ENCODE peak calls at places on chromosomes 1 and 21, in nine cellular contexts. One of them, this sample, is unnamed.

GRCh38 chr1:91752324-91752723 is 133.6 kb downstream of the TGFBR3 start:
- DNase-seq in neural progenitor cell: no peak
- DNase-seq in CD4-positive, alpha-beta memory T cell: no peak
- DNase-seq in cardiac muscle cell: no peak
- DNase-seq in colonic mucosa: no peak
- DNase-seq in prostate gland: no peak
- DNase-seq in CD4-positive, CD25-positive, alpha-beta regulatory T cell: peak; percentile 35
- DNase-seq in stomach: no peak
- DNase-seq in heart right ventricle: no peak
- DNase-seq in this sample: no peak

GRCh38 chr1:204201651-204202050 is 5.4 kb upstream of the KISS1 start:
- DNase-seq in stomach: no peak
- DNase-seq in prostate gland: no peak
- DNase-seq in CD4-positive, alpha-beta memory T cell: no peak
- DNase-seq in CD4-positive, CD25-positive, alpha-beta regulatory T cell: no peak
- DNase-seq in heart right ventricle: no peak
- DNase-seq in cardiac muscle cell: no peak
- DNase-seq in colonic mucosa: no peak
- DNase-seq in neural progenitor cell: no peak
- DNase-seq in this sample: no peak

GRCh38 chr1:241707442-241707841 is 55.4 kb downstream of the WDR64 start:
- DNase-seq in heart right ventricle: no peak
- DNase-seq in CD4-positive, CD25-positive, alpha-beta regulatory T cell: no peak
- DNase-seq in stomach: no peak
- DNase-seq in colonic mucosa: no peak
- DNase-seq in prostate gland: no peak
- DNase-seq in neural progenitor cell: no peak
- DNase-seq in cardiac muscle cell: no peak
- DNase-seq in CD4-positive, alpha-beta memory T cell: no peak
- DNase-seq in this sample: no peak

GRCh38 chr1:169601096-169601881 is 15.0 kb upstream of the F5 start:
- DNase-seq in CD4-positive, alpha-beta memory T cell: peak; percentile 21
- DNase-seq in neural progenitor cell: peak; percentile 20
- DNase-seq in colonic mucosa: no peak
- DNase-seq in prostate gland: no peak
- DNase-seq in cardiac muscle cell: peak; percentile 59
- DNase-seq in stomach: no peak
- DNase-seq in heart right ventricle: no peak
- DNase-seq in CD4-positive, CD25-positive, alpha-beta regulatory T cell: peak; percentile 54
- DNase-seq in this sample: no peak

GRCh38 chr1:205045146-205045545 is 2.1 kb downstream of the CNTN2 start:
- DNase-seq in cardiac muscle cell: no peak
- DNase-seq in stomach: no peak
- DNase-seq in CD4-positive, alpha-beta memory T cell: no peak
- DNase-seq in neural progenitor cell: no peak
- DNase-seq in CD4-positive, CD25-positive, alpha-beta regulatory T cell: no peak
- DNase-seq in colonic mucosa: no peak
- DNase-seq in prostate gland: no peak
- DNase-seq in heart right ventricle: no peak
- DNase-seq in this sample: no peak

GRCh38 chr1:8396912-8397406 is 79.0 kb downstream of the SLC45A1 start:
- DNase-seq in stomach: no peak
- DNase-seq in CD4-positive, alpha-beta memory T cell: no peak
- DNase-seq in prostate gland: no peak
- DNase-seq in cardiac muscle cell: peak; percentile 96
- DNase-seq in heart right ventricle: no peak
- DNase-seq in CD4-positive, CD25-positive, alpha-beta regulatory T cell: peak; percentile 31
- DNase-seq in neural progenitor cell: no peak
- DNase-seq in colonic mucosa: no peak
- DNase-seq in this sample: no peak

GRCh38 chr1:32318127-32318869 is 17.7 kb downstream of the MARCKSL1 start:
- DNase-seq in stomach: no peak
- DNase-seq in CD4-positive, CD25-positive, alpha-beta regulatory T cell: no peak
- DNase-seq in colonic mucosa: no peak
- DNase-seq in prostate gland: no peak
- DNase-seq in heart right ventricle: no peak
- DNase-seq in neural progenitor cell: no peak
- DNase-seq in cardiac muscle cell: no peak
- DNase-seq in CD4-positive, alpha-beta memory T cell: no peak
- DNase-seq in this sample: no peak

GRCh38 chr1:173355281-173356031 is 121.7 kb upstream of the PRDX6 start:
- DNase-seq in stomach: no peak
- DNase-seq in CD4-positive, alpha-beta memory T cell: no peak
- DNase-seq in colonic mucosa: no peak
- DNase-seq in heart right ventricle: no peak
- DNase-seq in prostate gland: no peak
- DNase-seq in CD4-positive, CD25-positive, alpha-beta regulatory T cell: no peak
- DNase-seq in neural progenitor cell: no peak
- DNase-seq in cardiac muscle cell: peak; percentile 20
- DNase-seq in this sample: no peak

GRCh38 chr21:41678016-41678935 is 88.6 kb downstream of the RIPK4 start:
- DNase-seq in prostate gland: peak; percentile 96
- DNase-seq in colonic mucosa: peak; percentile 86
- DNase-seq in stomach: peak; percentile 87
- DNase-seq in CD4-positive, CD25-positive, alpha-beta regulatory T cell: no peak
- DNase-seq in heart right ventricle: no peak
- DNase-seq in cardiac muscle cell: no peak
- DNase-seq in neural progenitor cell: no peak
- DNase-seq in CD4-positive, alpha-beta memory T cell: no peak
- DNase-seq in this sample: peak; percentile 76

GRCh38 chr1:174005032-174005431 is 17.1 kb downstream of the RC3H1 start:
- DNase-seq in heart right ventricle: peak; percentile 38
- DNase-seq in CD4-positive, alpha-beta memory T cell: no peak
- DNase-seq in neural progenitor cell: no peak
- DNase-seq in colonic mucosa: no peak
- DNase-seq in prostate gland: no peak
- DNase-seq in stomach: no peak
- DNase-seq in CD4-positive, CD25-positive, alpha-beta regulatory T cell: no peak
- DNase-seq in cardiac muscle cell: peak; percentile 75
- DNase-seq in this sample: no peak

GRCh38 chr1:22674410-22674749 is 21.3 kb downstream of the C1QB start:
- DNase-seq in cardiac muscle cell: no peak
- DNase-seq in CD4-positive, alpha-beta memory T cell: no peak
- DNase-seq in CD4-positive, CD25-positive, alpha-beta regulatory T cell: no peak
- DNase-seq in colonic mucosa: no peak
- DNase-seq in heart right ventricle: no peak
- DNase-seq in stomach: no peak
- DNase-seq in prostate gland: no peak
- DNase-seq in neural progenitor cell: no peak
- DNase-seq in this sample: no peak

GRCh38 chr1:192869308-192869940 is 60.6 kb downstream of the RGS2 start:
- DNase-seq in colonic mucosa: no peak
- DNase-seq in neural progenitor cell: no peak
- DNase-seq in CD4-positive, alpha-beta memory T cell: no peak
- DNase-seq in prostate gland: no peak
- DNase-seq in cardiac muscle cell: no peak
- DNase-seq in heart right ventricle: no peak
- DNase-seq in stomach: no peak
- DNase-seq in CD4-positive, CD25-positive, alpha-beta regulatory T cell: no peak
- DNase-seq in this sample: no peak

GRCh38 chr21:29072873-29073221 is 601 bp downstream of the CCT8 start:
- DNase-seq in prostate gland: no peak
- DNase-seq in colonic mucosa: no peak
- DNase-seq in CD4-positive, alpha-beta memory T cell: no peak
- DNase-seq in cardiac muscle cell: peak; percentile 44
- DNase-seq in CD4-positive, CD25-positive, alpha-beta regulatory T cell: no peak
- DNase-seq in neural progenitor cell: peak; percentile 33
- DNase-seq in heart right ventricle: no peak
- DNase-seq in stomach: no peak
- DNase-seq in this sample: no peak

GRCh38 chr1:65832296-65832695 is 39.6 kb downstream of the PDE4B start:
- DNase-seq in CD4-positive, CD25-positive, alpha-beta regulatory T cell: no peak
- DNase-seq in CD4-positive, alpha-beta memory T cell: no peak
- DNase-seq in neural progenitor cell: no peak
- DNase-seq in cardiac muscle cell: no peak
- DNase-seq in heart right ventricle: no peak
- DNase-seq in prostate gland: no peak
- DNase-seq in stomach: no peak
- DNase-seq in colonic mucosa: no peak
- DNase-seq in this sample: no peak

GRCh38 chr1:174768949-174769348 is 230.8 kb upstream of the CACYBP start:
- DNase-seq in prostate gland: no peak
- DNase-seq in colonic mucosa: no peak
- DNase-seq in CD4-positive, alpha-beta memory T cell: no peak
- DNase-seq in neural progenitor cell: no peak
- DNase-seq in stomach: no peak
- DNase-seq in heart right ventricle: no peak
- DNase-seq in CD4-positive, CD25-positive, alpha-beta regulatory T cell: no peak
- DNase-seq in cardiac muscle cell: no peak
- DNase-seq in this sample: no peak

GRCh38 chr1:10424034-10424433 is 6.2 kb upstream of the CENPS start:
- DNase-seq in CD4-positive, CD25-positive, alpha-beta regulatory T cell: no peak
- DNase-seq in colonic mucosa: peak; percentile 38
- DNase-seq in stomach: no peak
- DNase-seq in prostate gland: no peak
- DNase-seq in heart right ventricle: peak; percentile 16
- DNase-seq in neural progenitor cell: no peak
- DNase-seq in cardiac muscle cell: peak; percentile 61
- DNase-seq in CD4-positive, alpha-beta memory T cell: no peak
- DNase-seq in this sample: no peak

GRCh38 chr1:59761440-59761839 is 53.3 kb upstream of the HOOK1 start:
- DNase-seq in prostate gland: no peak
- DNase-seq in heart right ventricle: no peak
- DNase-seq in CD4-positive, CD25-positive, alpha-beta regulatory T cell: no peak
- DNase-seq in stomach: no peak
- DNase-seq in colonic mucosa: no peak
- DNase-seq in neural progenitor cell: no peak
- DNase-seq in CD4-positive, alpha-beta memory T cell: no peak
- DNase-seq in cardiac muscle cell: no peak
- DNase-seq in this sample: no peak

DNA sequence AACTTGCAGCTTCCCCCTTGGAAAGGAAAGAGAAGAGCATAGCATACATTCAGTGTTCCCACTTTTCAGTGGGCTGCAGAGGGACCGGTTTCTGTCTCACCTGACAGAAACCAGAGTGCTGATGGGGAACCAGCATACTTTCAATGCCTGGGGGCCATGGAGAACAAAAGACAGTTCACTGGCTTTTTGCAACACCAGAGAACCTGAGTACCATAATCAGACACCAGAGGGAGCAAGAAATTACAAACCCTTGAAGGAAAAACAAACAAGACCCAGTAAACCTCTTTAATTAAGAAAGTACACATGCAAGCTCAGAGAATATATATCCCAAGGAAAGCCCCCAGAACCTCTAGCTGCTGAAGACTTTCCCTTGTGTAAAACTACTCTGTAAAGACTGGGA is 51.1 kb downstream of the CSMD2 start:
- DNase-seq in CD4-positive, CD25-positive, alpha-beta regulatory T cell: peak; percentile 2
- DNase-seq in cardiac muscle cell: peak; percentile 1
- DNase-seq in colonic mucosa: no peak
- DNase-seq in CD4-positive, alpha-beta memory T cell: no peak
- DNase-seq in neural progenitor cell: peak; percentile 68
- DNase-seq in stomach: no peak
- DNase-seq in prostate gland: no peak
- DNase-seq in heart right ventricle: no peak
- DNase-seq in this sample: peak; percentile 70
- H3K27ac ChIP-seq in CD4-positive, CD25-positive, alpha-beta regulatory T cell: no peak overlapping the region
- H3K27ac ChIP-seq in cardiac muscle cell: no peak overlapping the region
- H3K27ac ChIP-seq in colonic mucosa: no peak overlapping the region
- H3K27ac ChIP-seq in CD4-positive, alpha-beta memory T cell: no peak overlapping the region
- H3K27ac ChIP-seq in neural progenitor cell: no peak overlapping the region
- H3K27ac ChIP-seq in stomach: no peak overlapping the region
- H3K27ac ChIP-seq in prostate gland: no peak overlapping the region
- H3K27ac ChIP-seq in heart right ventricle: no peak overlapping the region
- H3K27ac ChIP-seq in this sample: no peak overlapping the region

DNA sequence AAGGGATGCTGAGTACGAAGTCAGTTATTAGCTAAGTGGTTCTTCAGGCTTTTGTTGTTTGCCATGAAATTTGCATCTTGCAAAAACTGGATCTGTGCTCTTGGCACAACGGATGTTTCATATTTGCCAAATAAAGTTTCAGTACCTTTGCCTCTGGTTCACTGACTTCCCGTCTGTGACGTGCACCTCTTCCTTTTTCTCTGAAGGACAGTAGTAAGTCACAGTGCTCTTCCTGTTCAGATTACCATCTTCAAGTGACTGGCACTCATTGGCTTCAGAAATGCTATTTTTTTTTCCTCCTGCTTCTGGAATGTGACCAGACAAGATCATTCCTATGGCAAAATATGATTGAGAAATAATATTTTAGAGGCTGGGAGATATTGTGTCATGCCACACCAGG is 75.9 kb upstream of the GREM2 start:
- DNase-seq in colonic mucosa: no peak
- DNase-seq in neural progenitor cell: no peak
- DNase-seq in CD4-positive, CD25-positive, alpha-beta regulatory T cell: peak; percentile 15
- DNase-seq in heart right ventricle: no peak
- DNase-seq in CD4-positive, alpha-beta memory T cell: peak; percentile 31
- DNase-seq in stomach: no peak
- DNase-seq in prostate gland: no peak
- DNase-seq in cardiac muscle cell: no peak
- DNase-seq in this sample: no peak
- H3K4me1 ChIP-seq in colonic mucosa: no peaks in the 10 kb centered on the region
- H3K4me1 ChIP-seq in neural progenitor cell: no peaks in the 10 kb centered on the region
- H3K4me1 ChIP-seq in CD4-positive, CD25-positive, alpha-beta regulatory T cell: no peaks in the 10 kb centered on the region
- H3K4me1 ChIP-seq in heart right ventricle: no peaks in the 10 kb centered on the region
- H3K4me1 ChIP-seq in CD4-positive, alpha-beta memory T cell: peaks cover 13% of the 10 kb centered on the region
- H3K4me1 ChIP-seq in stomach: no peaks in the 10 kb centered on the region
- H3K4me1 ChIP-seq in prostate gland: no peaks in the 10 kb centered on the region
- H3K4me1 ChIP-seq in cardiac muscle cell: no peaks in the 10 kb centered on the region
- H3K4me1 ChIP-seq in this sample: peaks cover 10% of the 10 kb centered on the region

DNA sequence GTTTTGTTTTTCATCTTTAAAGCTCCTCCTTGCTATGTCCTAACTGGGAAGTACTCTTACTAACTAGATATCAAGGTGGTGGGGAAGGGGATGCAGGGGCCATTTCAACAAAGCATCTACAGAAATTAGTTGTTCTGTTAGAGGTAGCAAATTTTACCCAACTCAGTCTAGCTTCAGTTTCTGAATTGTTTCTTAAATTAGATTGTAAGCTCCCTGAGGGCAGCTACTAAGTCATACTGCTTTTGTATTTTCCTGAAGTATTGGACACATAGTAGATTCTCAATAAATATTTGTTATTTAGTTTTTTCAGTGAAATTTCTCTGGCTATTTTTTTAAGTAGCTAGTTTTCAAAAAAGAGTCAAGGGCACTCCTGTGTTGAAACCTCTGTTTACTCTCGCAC is 1.8 kb downstream of the UBAP2L start:
- DNase-seq in heart right ventricle: no peak
- DNase-seq in stomach: no peak
- DNase-seq in neural progenitor cell: no peak
- DNase-seq in colonic mucosa: no peak
- DNase-seq in CD4-positive, CD25-positive, alpha-beta regulatory T cell: peak; percentile 14
- DNase-seq in cardiac muscle cell: peak; percentile 15
- DNase-seq in prostate gland: no peak
- DNase-seq in CD4-positive, alpha-beta memory T cell: no peak
- DNase-seq in this sample: no peak
- H3K27ac ChIP-seq in heart right ventricle: no peak overlapping the region
- H3K27ac ChIP-seq in stomach: no peak overlapping the region
- H3K27ac ChIP-seq in neural progenitor cell: no peak overlapping the region
- H3K27ac ChIP-seq in colonic mucosa: no peak overlapping the region
- H3K27ac ChIP-seq in CD4-positive, CD25-positive, alpha-beta regulatory T cell: peak overlapping the region; percentile 99
- H3K27ac ChIP-seq in cardiac muscle cell: peak overlapping the region; percentile 97
- H3K27ac ChIP-seq in prostate gland: no peak overlapping the region
- H3K27ac ChIP-seq in CD4-positive, alpha-beta memory T cell: peak overlapping the region; percentile 97
- H3K27ac ChIP-seq in this sample: no peak overlapping the region

DNA sequence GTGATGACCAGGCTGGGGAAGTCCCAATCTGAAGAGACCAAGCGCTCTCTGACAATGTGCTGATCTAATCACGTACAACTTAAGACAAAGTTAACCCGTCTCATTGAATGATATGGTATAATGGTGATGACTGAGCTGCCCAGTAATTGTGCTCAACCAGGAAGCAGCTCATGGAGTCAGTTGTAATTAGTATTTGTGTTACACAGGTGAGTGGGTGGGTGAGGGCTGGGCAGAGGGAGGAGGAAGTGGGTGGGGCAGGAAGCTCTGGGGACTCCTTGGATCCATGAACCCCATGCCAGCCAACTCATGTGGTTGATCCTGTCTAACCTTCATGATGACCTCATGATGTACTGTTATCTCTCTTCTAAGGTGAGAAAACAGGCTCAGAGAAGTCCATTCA is 8.7 kb upstream of the ECE1 start:
- DNase-seq in CD4-positive, CD25-positive, alpha-beta regulatory T cell: peak; percentile 49
- DNase-seq in heart right ventricle: no peak
- DNase-seq in stomach: no peak
- DNase-seq in neural progenitor cell: no peak
- DNase-seq in colonic mucosa: peak; percentile 69
- DNase-seq in cardiac muscle cell: no peak
- DNase-seq in CD4-positive, alpha-beta memory T cell: no peak
- DNase-seq in prostate gland: no peak
- DNase-seq in this sample: no peak
- H3K4me1 ChIP-seq in CD4-positive, CD25-positive, alpha-beta regulatory T cell: peaks cover 69% of the 10 kb centered on the region
- H3K4me1 ChIP-seq in heart right ventricle: peaks cover 50% of the 10 kb centered on the region
- H3K4me1 ChIP-seq in stomach: peaks cover 57% of the 10 kb centered on the region
- H3K4me1 ChIP-seq in neural progenitor cell: no peaks in the 10 kb centered on the region
- H3K4me1 ChIP-seq in colonic mucosa: peaks cover 11% of the 10 kb centered on the region
- H3K4me1 ChIP-seq in cardiac muscle cell: peaks cover 21% of the 10 kb centered on the region
- H3K4me1 ChIP-seq in CD4-positive, alpha-beta memory T cell: peaks cover 85% of the 10 kb centered on the region
- H3K4me1 ChIP-seq in prostate gland: no peaks in the 10 kb centered on the region
- H3K4me1 ChIP-seq in this sample: no peaks in the 10 kb centered on the region